ENCODE peak calls at places on chromosomes 3 and 15, in eight cellular contexts. Z, T, S, A, P, N, H and R are unnamed samples. For H3K79me2 and H4K20me1, the result is how much of the 10 kb centered on the place peaks cover.

GRCh38 chr3:191301982-191302381 is 27.2 kb upstream of the CCDC50 start:
- DNase-seq in Z (no peak), T (no peak), S (no peak), A (no peak), P (no peak), N (no peak), H (no peak), R (no peak)

GRCh38 chr3:62538706-62539356 is 165.5 kb upstream of the FEZF2 start:
- DNase-seq in Z (no peak), T (no peak), S (no peak), A (peak), P (no peak), N (no peak), H (no peak), R (no peak)

GRCh38 chr3:13484861-13485590 is 4.9 kb downstream of the HDAC11 start:
- DNase-seq in Z (peak), T (peak), S (peak), A (no peak), P (peak), N (peak), H (peak), R (peak)

GRCh38 chr3:414063-414462 is 217.5 kb downstream of the CHL1 start:
- DNase-seq in Z (peak), T (no peak), S (no peak), A (peak), P (peak), N (no peak), H (peak), R (peak)

GRCh38 chr3:98733778-98734281 is 29.3 kb upstream of the ST3GAL6 start:
- DNase-seq in Z (peak), T (no peak), S (peak), A (peak), P (peak), N (peak), H (no peak), R (peak)

GRCh38 chr15:83582386-83582785 is 71.5 kb upstream of the ADAMTSL3 start:
- DNase-seq in Z (no peak), T (no peak), S (no peak), A (no peak), P (no peak), N (peak), H (peak), R (peak)

GRCh38 chr3:162863579-162863978 is 1367.0 kb downstream of the OTOL1 start:
- DNase-seq in Z (no peak), T (no peak), S (no peak), A (no peak), P (peak), N (no peak), H (peak), R (no peak)

GRCh38 chr3:127702151-127702578 is 29.4 kb downstream of the ABTB1 start:
- DNase-seq in Z (no peak), T (no peak), S (no peak), A (no peak), P (no peak), N (no peak), H (peak), R (no peak)

GRCh38 chr3:174397848-174398247 is 461.3 kb upstream of the NAALADL2 start:
- DNase-seq in Z (no peak), T (peak), S (peak), A (no peak), P (peak), N (peak), H (peak), R (peak)

GRCh38 chr15:65254237-65254820 is 32.4 kb downstream of the PARP16 start:
- DNase-seq in Z (no peak), T (no peak), S (no peak), A (peak), P (no peak), N (no peak), H (no peak), R (no peak)

GRCh38 chr3:196868297-196868661 is 559 bp downstream of the SENP5 start:
- DNase-seq in Z (peak), T (no peak), S (peak), A (peak), P (peak), N (no peak), H (peak), R (peak)

GRCh38 chr3:52408466-52408865 is 36.4 kb downstream of the SEMA3G start:
- DNase-seq in Z (no peak), T (no peak), S (no peak), A (no peak), P (no peak), N (no peak), H (no peak), R (no peak)
- H2AFZ ChIP-seq in Z (no peak), T (no peak), S (no peak), A (no peak), P (no peak), N (no peak), H (no peak), R (no peak)

GRCh38 chr3:172258616-172259015 is 189.6 kb downstream of the GHSR start:
- DNase-seq in Z (no peak), T (no peak), S (no peak), A (peak), P (no peak), N (no peak), H (no peak), R (peak)
- H3K79me2 ChIP-seq in Z (half or more), T (under half), S (half or more), A (under half), P (under half), N (under half), H (under half), R (half or more)

GRCh38 chr15:101217446-101217845 is 34.4 kb downstream of the CHSY1 start:
- DNase-seq in Z (no peak), T (no peak), S (peak), A (no peak), P (no peak), N (no peak), H (no peak), R (no peak)
- H4K20me1 ChIP-seq in Z (under half), T (under half), S (under half), A (half or more), P (under half), N (under half), H (under half), R (half or more)

GRCh38 chr15:72166716-72167417 is 30.7 kb downstream of the GRAMD2A start:
- DNase-seq in Z (no peak), T (no peak), S (no peak), A (no peak), P (no peak), N (no peak), H (no peak), R (no peak)

GRCh38 chr15:72169236-72169920 is 28.2 kb downstream of the GRAMD2A start:
- DNase-seq in Z (no peak), T (no peak), S (no peak), A (no peak), P (no peak), N (no peak), H (no peak), R (no peak)

GRCh38 chr15:72168833-72169232 is 28.8 kb downstream of the GRAMD2A start:
- DNase-seq in Z (no peak), T (no peak), S (no peak), A (no peak), P (no peak), N (no peak), H (no peak), R (no peak)

GRCh38 chr15:72167445-72167844 is 30.1 kb downstream of the GRAMD2A start:
- DNase-seq in Z (no peak), T (no peak), S (no peak), A (no peak), P (no peak), N (no peak), H (no peak), R (no peak)

DNA sequence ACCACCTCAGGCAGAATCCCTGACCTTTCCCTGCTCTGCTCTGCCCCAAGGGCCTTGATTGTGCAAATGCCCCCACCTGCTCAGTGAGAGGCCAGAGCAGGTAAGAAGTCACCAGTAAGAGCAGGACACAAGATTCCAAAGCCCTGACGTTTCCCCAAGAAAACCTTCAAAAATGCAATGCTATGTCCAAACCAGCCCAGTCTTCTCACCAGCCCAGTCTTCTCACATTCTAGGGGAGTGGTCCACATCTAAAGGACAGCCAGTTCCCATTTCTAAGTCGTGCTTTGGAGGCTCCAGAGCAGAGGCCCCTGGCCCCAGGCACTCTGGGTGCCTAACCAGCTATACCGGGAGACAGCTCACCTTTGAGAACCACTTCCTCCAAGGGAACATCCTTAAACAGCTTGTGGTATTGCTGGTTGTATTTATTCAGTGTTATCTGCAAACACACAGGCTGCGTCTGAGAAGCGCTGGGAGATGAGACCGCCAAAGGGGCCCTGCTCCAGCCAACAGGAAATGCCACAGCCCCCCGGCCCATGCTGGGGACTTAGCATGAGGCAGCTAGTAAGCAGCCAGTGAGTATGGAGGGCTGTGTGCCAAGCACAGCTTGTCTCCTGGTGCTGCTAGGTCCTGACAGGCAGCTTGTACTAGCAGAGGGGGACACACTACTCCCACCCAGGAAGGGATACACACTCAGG is 29.3 kb downstream of the GRAMD2A start:
- DNase-seq in Z (peak), T (no peak), S (no peak), A (no peak), P (peak), N (peak), H (peak), R (peak)
- H2AFZ ChIP-seq in Z (no peak), T (no peak), S (no peak), A (no peak), P (peak), N (peak), H (no peak), R (no peak)

DNA sequence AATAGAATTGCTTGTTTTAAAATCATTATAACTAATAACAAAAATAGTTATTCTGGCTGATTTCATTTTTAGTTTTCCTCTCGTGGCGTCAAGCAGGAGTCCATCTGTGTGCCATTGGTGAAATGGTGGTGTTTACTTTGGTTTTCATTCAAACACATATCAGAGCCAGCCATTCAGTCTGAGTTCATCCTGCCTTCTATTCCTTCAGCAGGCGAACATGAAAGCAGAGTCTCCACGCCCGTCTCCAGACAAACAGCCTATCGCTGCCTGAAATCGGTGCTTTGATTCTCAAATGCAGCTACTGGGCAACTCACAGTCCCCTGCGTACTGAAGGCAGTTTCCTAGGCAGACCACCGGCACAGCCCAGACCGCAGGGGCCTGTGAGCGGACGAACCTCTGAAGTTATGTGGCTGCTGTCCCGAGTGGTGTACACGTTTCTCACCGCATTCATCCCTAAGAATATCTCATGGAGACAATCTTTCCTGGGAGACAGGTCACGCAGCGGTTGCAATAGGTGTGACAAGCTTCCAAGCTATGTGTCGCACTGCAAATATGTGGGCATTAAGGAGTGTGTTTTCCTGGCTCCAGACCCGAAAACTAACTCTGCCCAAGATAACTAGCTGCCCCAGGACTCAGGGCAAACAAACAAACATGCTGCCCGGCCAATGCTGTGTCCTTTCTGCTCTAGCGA is 17.0 kb upstream of the RYR3 start:
- DNase-seq in Z (no peak), T (no peak), S (no peak), A (no peak), P (peak), N (no peak), H (peak), R (peak)
- H3K79me2 ChIP-seq in Z (under half), T (under half), S (under half), A (under half), P (under half), N (under half), H (under half), R (under half)

DNA sequence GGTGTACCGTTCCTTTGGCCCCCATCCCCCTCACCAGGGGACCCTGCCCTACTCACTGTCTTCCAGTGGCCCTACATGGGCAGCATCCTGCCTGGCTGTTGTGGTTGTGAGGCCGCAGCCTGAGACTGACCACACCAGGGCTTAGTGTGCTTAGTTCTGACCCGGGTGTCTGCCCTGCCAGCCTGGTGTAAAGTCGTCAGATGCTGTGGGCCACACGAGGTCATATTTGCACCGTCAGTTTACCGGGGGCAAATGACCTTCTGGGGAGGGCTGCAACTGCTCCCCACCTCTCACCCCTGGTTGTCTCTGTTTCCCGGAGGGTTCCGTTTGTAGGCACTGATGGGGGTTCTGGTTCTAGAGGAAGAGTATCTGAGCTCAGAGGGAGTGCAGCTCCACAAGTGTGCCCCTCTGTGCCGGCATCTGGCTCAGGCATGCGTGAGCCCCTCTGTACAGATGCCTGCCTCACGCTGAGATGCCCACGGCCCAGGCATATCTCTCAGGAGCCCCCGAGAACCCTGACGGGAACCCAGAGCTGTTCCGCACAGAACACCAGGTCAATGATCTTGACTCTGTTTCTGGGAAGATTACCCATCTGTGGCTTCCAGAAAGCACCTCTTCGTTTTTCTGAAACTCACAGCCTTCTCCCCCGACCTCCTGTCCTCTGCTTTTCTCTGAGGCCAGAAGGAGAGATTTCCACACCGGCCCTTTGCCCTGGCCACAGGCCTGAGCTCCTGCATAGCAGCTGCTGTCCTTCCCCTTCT is 19.2 kb downstream of the KLF13 start:
- DNase-seq in Z (no peak), T (no peak), S (no peak), A (no peak), P (no peak), N (no peak), H (no peak), R (no peak)
- H4K20me1 ChIP-seq in Z (half or more), T (under half), S (under half), A (half or more), P (under half), N (under half), H (under half), R (half or more)